ENCODE peak calls at places on chromosomes 6 and 20, in eight cellular contexts. One of them, this sample, is unnamed.

GRCh38 chr20:3042621-3043020 is 801 bp upstream of the GNRH2 start:
- DNase-seq in colonic mucosa: no peak
- DNase-seq in OCI-LY7: no peak
- DNase-seq in prostate gland: no peak
- DNase-seq in HCT116: no peak
- DNase-seq in tibial artery: peak
- DNase-seq in B cell: no peak
- DNase-seq in brain microvascular endothelial cell: no peak
- DNase-seq in this sample: no peak

GRCh38 chr20:11302436-11302835 is 615.3 kb upstream of the BTBD3 start:
- DNase-seq in colonic mucosa: no peak
- DNase-seq in OCI-LY7: no peak
- DNase-seq in prostate gland: no peak
- DNase-seq in HCT116: no peak
- DNase-seq in tibial artery: no peak
- DNase-seq in B cell: no peak
- DNase-seq in brain microvascular endothelial cell: no peak
- DNase-seq in this sample: no peak

GRCh38 chr6:139549561-139550070 is 175.2 kb upstream of the CITED2 start:
- DNase-seq in colonic mucosa: no peak
- DNase-seq in OCI-LY7: no peak
- DNase-seq in prostate gland: no peak
- DNase-seq in HCT116: no peak
- DNase-seq in tibial artery: no peak
- DNase-seq in B cell: no peak
- DNase-seq in brain microvascular endothelial cell: no peak
- DNase-seq in this sample: no peak

GRCh38 chr6:1554881-1555569 is 54.7 kb upstream of the FOXC1 start:
- DNase-seq in colonic mucosa: peak
- DNase-seq in OCI-LY7: no peak
- DNase-seq in prostate gland: peak
- DNase-seq in HCT116: no peak
- DNase-seq in tibial artery: peak
- DNase-seq in B cell: no peak
- DNase-seq in brain microvascular endothelial cell: peak
- DNase-seq in this sample: peak

GRCh38 chr6:43718387-43719105 is 31.0 kb upstream of the MRPS18A start:
- DNase-seq in colonic mucosa: no peak
- DNase-seq in OCI-LY7: no peak
- DNase-seq in prostate gland: no peak
- DNase-seq in HCT116: no peak
- DNase-seq in tibial artery: peak
- DNase-seq in B cell: no peak
- DNase-seq in brain microvascular endothelial cell: no peak
- DNase-seq in this sample: no peak

GRCh38 chr6:163296835-163297519 is 117.5 kb upstream of the QKI start:
- DNase-seq in colonic mucosa: no peak
- DNase-seq in OCI-LY7: no peak
- DNase-seq in prostate gland: no peak
- DNase-seq in HCT116: no peak
- DNase-seq in tibial artery: no peak
- DNase-seq in B cell: no peak
- DNase-seq in brain microvascular endothelial cell: no peak
- DNase-seq in this sample: no peak

GRCh38 chr20:62617711-62618483 is 24.4 kb upstream of the SLCO4A1 start:
- DNase-seq in colonic mucosa: no peak
- DNase-seq in OCI-LY7: peak
- DNase-seq in prostate gland: no peak
- DNase-seq in HCT116: no peak
- DNase-seq in tibial artery: peak
- DNase-seq in B cell: peak
- DNase-seq in brain microvascular endothelial cell: no peak
- DNase-seq in this sample: peak

GRCh38 chr6:3444276-3445088 is 12.4 kb downstream of the SLC22A23 start:
- DNase-seq in colonic mucosa: no peak
- DNase-seq in OCI-LY7: no peak
- DNase-seq in prostate gland: no peak
- DNase-seq in HCT116: no peak
- DNase-seq in tibial artery: no peak
- DNase-seq in B cell: no peak
- DNase-seq in brain microvascular endothelial cell: no peak
- DNase-seq in this sample: no peak

GRCh38 chr6:167782698-167783517 is 43.8 kb upstream of the AFDN start:
- DNase-seq in colonic mucosa: no peak
- DNase-seq in OCI-LY7: no peak
- DNase-seq in prostate gland: no peak
- DNase-seq in HCT116: no peak
- DNase-seq in tibial artery: peak
- DNase-seq in B cell: no peak
- DNase-seq in brain microvascular endothelial cell: no peak
- DNase-seq in this sample: no peak

GRCh38 chr20:57450419-57450818 is 59.2 kb downstream of the RBM38 start:
- DNase-seq in colonic mucosa: peak
- DNase-seq in OCI-LY7: peak
- DNase-seq in prostate gland: no peak
- DNase-seq in HCT116: no peak
- DNase-seq in tibial artery: peak
- DNase-seq in B cell: peak
- DNase-seq in brain microvascular endothelial cell: no peak
- DNase-seq in this sample: peak

GRCh38 chr6:15329154-15329781 is 83.4 kb downstream of the JARID2 start:
- DNase-seq in colonic mucosa: no peak
- DNase-seq in OCI-LY7: no peak
- DNase-seq in prostate gland: no peak
- DNase-seq in HCT116: no peak
- DNase-seq in tibial artery: no peak
- DNase-seq in B cell: no peak
- DNase-seq in brain microvascular endothelial cell: peak
- DNase-seq in this sample: no peak

GRCh38 chr6:42179261-42179955 is 6.2 kb downstream of the GUCA1A start:
- DNase-seq in colonic mucosa: no peak
- DNase-seq in OCI-LY7: no peak
- DNase-seq in prostate gland: no peak
- DNase-seq in HCT116: no peak
- DNase-seq in tibial artery: no peak
- DNase-seq in B cell: no peak
- DNase-seq in brain microvascular endothelial cell: no peak
- DNase-seq in this sample: no peak

GRCh38 chr20:32742322-32743236 is 688 bp downstream of the COMMD7 start:
- DNase-seq in colonic mucosa: peak
- DNase-seq in OCI-LY7: peak
- DNase-seq in prostate gland: no peak
- DNase-seq in HCT116: no peak
- DNase-seq in tibial artery: no peak
- DNase-seq in B cell: no peak
- DNase-seq in brain microvascular endothelial cell: no peak
- DNase-seq in this sample: peak

GRCh38 chr6:18707714-18708439 is 320.7 kb downstream of the RNF144B start:
- DNase-seq in colonic mucosa: no peak
- DNase-seq in OCI-LY7: no peak
- DNase-seq in prostate gland: no peak
- DNase-seq in HCT116: no peak
- DNase-seq in tibial artery: no peak
- DNase-seq in B cell: no peak
- DNase-seq in brain microvascular endothelial cell: no peak
- DNase-seq in this sample: no peak

GRCh38 chr6:35165630-35166071 is 24.5 kb upstream of the TCP11 start:
- DNase-seq in colonic mucosa: peak
- DNase-seq in OCI-LY7: no peak
- DNase-seq in prostate gland: peak
- DNase-seq in HCT116: no peak
- DNase-seq in tibial artery: no peak
- DNase-seq in B cell: no peak
- DNase-seq in brain microvascular endothelial cell: no peak
- DNase-seq in this sample: no peak

GRCh38 chr6:53154071-53154470 is 5.4 kb upstream of the GCM1 start:
- DNase-seq in colonic mucosa: no peak
- DNase-seq in OCI-LY7: no peak
- DNase-seq in prostate gland: no peak
- DNase-seq in HCT116: no peak
- DNase-seq in tibial artery: no peak
- DNase-seq in B cell: no peak
- DNase-seq in brain microvascular endothelial cell: no peak
- DNase-seq in this sample: no peak

GRCh38 chr20:652611-653109 is 340 bp downstream of the SRXN1 start:
- DNase-seq in colonic mucosa: peak
- DNase-seq in OCI-LY7: no peak
- DNase-seq in prostate gland: no peak
- DNase-seq in HCT116: no peak
- DNase-seq in tibial artery: no peak
- DNase-seq in B cell: no peak
- DNase-seq in brain microvascular endothelial cell: peak
- DNase-seq in this sample: peak

GRCh38 chr6:21075986-21076385 is 517.6 kb upstream of the SOX4 start:
- DNase-seq in colonic mucosa: no peak
- DNase-seq in OCI-LY7: no peak
- DNase-seq in prostate gland: no peak
- DNase-seq in HCT116: no peak
- DNase-seq in tibial artery: no peak
- DNase-seq in B cell: no peak
- DNase-seq in brain microvascular endothelial cell: no peak
- DNase-seq in this sample: no peak

GRCh38 chr6:123534264-123534663 is 102.5 kb downstream of the TRDN start:
- DNase-seq in colonic mucosa: no peak
- DNase-seq in OCI-LY7: no peak
- DNase-seq in prostate gland: no peak
- DNase-seq in HCT116: no peak
- DNase-seq in tibial artery: no peak
- DNase-seq in B cell: no peak
- DNase-seq in brain microvascular endothelial cell: no peak
- DNase-seq in this sample: no peak

GRCh38 chr20:6157345-6157744 is 34.5 kb upstream of the FERMT1 start:
- DNase-seq in colonic mucosa: no peak
- DNase-seq in OCI-LY7: peak
- DNase-seq in prostate gland: no peak
- DNase-seq in HCT116: no peak
- DNase-seq in tibial artery: no peak
- DNase-seq in B cell: no peak
- DNase-seq in brain microvascular endothelial cell: peak
- DNase-seq in this sample: no peak
- TF ChIP-seq CTCF in colonic mucosa: no peak
- TF ChIP-seq CTCF in OCI-LY7: peak
- TF ChIP-seq CTCF in prostate gland: no peak
- TF ChIP-seq CTCF in HCT116: peak
- TF ChIP-seq CTCF in tibial artery: no peak
- TF ChIP-seq CTCF in B cell: no peak
- TF ChIP-seq CTCF in brain microvascular endothelial cell: peak
- TF ChIP-seq CTCF in this sample: peak

GRCh38 chr6:85126448-85127178 is 323.3 kb upstream of the NT5E start:
- DNase-seq in colonic mucosa: peak
- DNase-seq in OCI-LY7: peak
- DNase-seq in prostate gland: no peak
- DNase-seq in HCT116: peak
- DNase-seq in tibial artery: peak
- DNase-seq in B cell: no peak
- DNase-seq in brain microvascular endothelial cell: peak
- DNase-seq in this sample: peak
- TF ChIP-seq CTCF in colonic mucosa: no peak
- TF ChIP-seq CTCF in OCI-LY7: peak
- TF ChIP-seq CTCF in prostate gland: no peak
- TF ChIP-seq CTCF in HCT116: peak
- TF ChIP-seq CTCF in tibial artery: peak
- TF ChIP-seq CTCF in B cell: no peak
- TF ChIP-seq CTCF in brain microvascular endothelial cell: peak
- TF ChIP-seq CTCF in this sample: peak

DNA sequence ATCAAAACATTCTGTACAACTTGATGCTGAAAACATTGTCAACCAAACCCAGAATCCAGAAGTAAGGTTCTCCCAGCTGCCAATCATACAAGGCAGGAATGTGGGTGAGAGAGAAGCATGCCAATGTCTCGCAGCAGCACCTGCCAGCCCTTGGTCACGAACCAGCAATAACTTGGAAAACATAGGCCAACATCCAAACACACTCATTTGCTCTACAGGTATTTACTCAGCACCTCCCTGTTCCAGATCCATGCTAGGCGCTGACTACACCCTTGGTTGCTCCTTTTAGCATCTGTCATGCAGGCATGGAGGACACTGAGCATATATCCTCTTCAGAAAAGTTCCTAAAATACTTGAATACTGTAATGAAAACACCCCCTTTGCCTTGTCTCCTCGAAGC is 63.6 kb downstream of the FAXC start:
- DNase-seq in colonic mucosa: no peak
- DNase-seq in OCI-LY7: no peak
- DNase-seq in prostate gland: no peak
- DNase-seq in HCT116: no peak
- DNase-seq in tibial artery: no peak
- DNase-seq in B cell: no peak
- DNase-seq in brain microvascular endothelial cell: no peak
- DNase-seq in this sample: no peak
- TF ChIP-seq CTCF in colonic mucosa: no peak
- TF ChIP-seq CTCF in OCI-LY7: no peak
- TF ChIP-seq CTCF in prostate gland: no peak
- TF ChIP-seq CTCF in HCT116: no peak
- TF ChIP-seq CTCF in tibial artery: no peak
- TF ChIP-seq CTCF in B cell: no peak
- TF ChIP-seq CTCF in brain microvascular endothelial cell: no peak
- TF ChIP-seq CTCF in this sample: no peak

GRCh38 chr6:142458857-142459256 is 157.1 kb downstream of the ADGRG6 start:
- DNase-seq in colonic mucosa: no peak
- DNase-seq in OCI-LY7: no peak
- DNase-seq in prostate gland: no peak
- DNase-seq in HCT116: no peak
- DNase-seq in tibial artery: no peak
- DNase-seq in B cell: no peak
- DNase-seq in brain microvascular endothelial cell: no peak
- DNase-seq in this sample: no peak

GRCh38 chr6:142463988-142464387 is 162.2 kb downstream of the ADGRG6 start:
- DNase-seq in colonic mucosa: no peak
- DNase-seq in OCI-LY7: no peak
- DNase-seq in prostate gland: no peak
- DNase-seq in HCT116: no peak
- DNase-seq in tibial artery: no peak
- DNase-seq in B cell: no peak
- DNase-seq in brain microvascular endothelial cell: no peak
- DNase-seq in this sample: no peak

GRCh38 chr6:142459267-142459666 is 157.5 kb downstream of the ADGRG6 start:
- DNase-seq in colonic mucosa: no peak
- DNase-seq in OCI-LY7: no peak
- DNase-seq in prostate gland: no peak
- DNase-seq in HCT116: no peak
- DNase-seq in tibial artery: no peak
- DNase-seq in B cell: no peak
- DNase-seq in brain microvascular endothelial cell: no peak
- DNase-seq in this sample: no peak

GRCh38 chr6:142457638-142458406 is 156.0 kb downstream of the ADGRG6 start:
- DNase-seq in colonic mucosa: no peak
- DNase-seq in OCI-LY7: no peak
- DNase-seq in prostate gland: no peak
- DNase-seq in HCT116: no peak
- DNase-seq in tibial artery: no peak
- DNase-seq in B cell: no peak
- DNase-seq in brain microvascular endothelial cell: no peak
- DNase-seq in this sample: no peak

DNA sequence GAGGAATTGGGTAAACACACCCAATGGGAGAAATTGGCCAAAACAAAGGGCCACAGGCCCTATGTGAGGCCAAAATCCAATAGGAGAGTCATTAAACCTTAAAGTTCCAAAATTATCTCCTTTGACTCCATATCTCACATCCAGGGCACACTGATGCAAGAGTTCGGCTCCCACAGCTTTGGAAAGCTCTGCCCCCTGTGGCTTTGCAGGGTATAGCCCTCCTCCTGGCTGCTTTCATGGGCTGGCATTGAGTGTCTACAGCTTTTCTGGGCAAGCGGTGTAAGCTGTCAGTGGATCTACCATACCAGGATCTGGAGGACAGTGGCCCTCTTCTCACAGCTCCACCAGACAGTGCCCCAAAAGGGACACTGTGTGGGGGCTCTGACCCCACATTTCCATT is 160.5 kb downstream of the ADGRG6 start:
- DNase-seq in colonic mucosa: no peak
- DNase-seq in OCI-LY7: no peak
- DNase-seq in prostate gland: no peak
- DNase-seq in HCT116: no peak
- DNase-seq in tibial artery: no peak
- DNase-seq in B cell: no peak
- DNase-seq in brain microvascular endothelial cell: no peak
- DNase-seq in this sample: no peak
- TF ChIP-seq CTCF in colonic mucosa: no peak
- TF ChIP-seq CTCF in OCI-LY7: peak
- TF ChIP-seq CTCF in prostate gland: no peak
- TF ChIP-seq CTCF in HCT116: peak
- TF ChIP-seq CTCF in tibial artery: no peak
- TF ChIP-seq CTCF in B cell: no peak
- TF ChIP-seq CTCF in brain microvascular endothelial cell: peak
- TF ChIP-seq CTCF in this sample: no peak